ENCODE peak calls at places on chromosomes 11 and 22, in four cellular contexts. U, N, M and L are unnamed samples.

GRCh38 chr22:46980392-46980791 is 217.9 kb downstream of the TBC1D22A start:
- DNase-seq in N (no peak), M (no peak), U (no peak), L (no peak)

GRCh38 chr11:47355283-47356128 is 3.0 kb upstream of the MYBPC3 start:
- DNase-seq in N (peak; percentile 85), U (peak; percentile 95), M (no peak), L (peak; percentile 97)

GRCh38 chr22:20436309-20437252 is 1.0 kb downstream of the SCARF2 start:
- DNase-seq in M (no peak), N (no peak), U (no peak), L (peak; percentile 88)

GRCh38 chr11:14904745-14905103 is 12.7 kb upstream of the CYP2R1 start:
- DNase-seq in N (peak; percentile 73), M (peak; percentile 73), U (peak; percentile 86), L (peak; percentile 87)

GRCh38 chr11:28110839-28111235 is 2.6 kb downstream of the METTL15 start:
- DNase-seq in M (no peak), N (no peak), U (no peak), L (peak; percentile 31)

GRCh38 chr11:79678780-79679468 is 238.1 kb upstream of the TENM4 start:
- DNase-seq in M (no peak), U (no peak), N (no peak), L (no peak)

GRCh38 chr11:104668797-104669463 is 229.3 kb downstream of the CASP12 start:
- DNase-seq in U (no peak), N (no peak), M (no peak), L (no peak)

GRCh38 chr11:69005183-69005630 is 7.8 kb downstream of the MRGPRF start:
- DNase-seq in N (no peak), U (peak; percentile 43), M (no peak), L (no peak)